ENCODE peak calls at places on chromosomes 4 and X, in six cellular contexts. E is upper lobe of left lung, M is upper lobe of right lung, V is GM12878, B is A673, K is breast epithelium. L is an unnamed sample.

GRCh38 chrX:128800138-128800537 is 723.2 kb downstream of the SMARCA1 start:
- DNase-seq in V (no peak), K (no peak), E (no peak), B (peak), M (no peak), L (no peak)

GRCh38 chrX:120604359-120604782 is 470 bp downstream of the MCTS1 start:
- DNase-seq in V (no peak), B (peak), M (no peak), E (peak), K (no peak), L (no peak)

GRCh38 chrX:64338296-64338695 is 57.0 kb downstream of the MTMR8 start:
- DNase-seq in E (no peak), M (no peak), B (no peak), K (no peak), V (no peak), L (no peak)

GRCh38 chrX:103211012-103211715 is 3.7 kb upstream of the BEX4 start:
- DNase-seq in K (peak), B (peak), V (no peak), M (no peak), E (peak), L (peak)

GRCh38 chr4:138051157-138051556 is 191.0 kb downstream of the SLC7A11 start:
- DNase-seq in M (no peak), V (no peak), K (no peak), E (no peak), B (no peak), L (no peak)

GRCh38 chr4:148311493-148311892 is 130.7 kb downstream of the NR3C2 start:
- DNase-seq in E (no peak), B (no peak), K (no peak), M (no peak), V (no peak), L (no peak)

GRCh38 chrX:123990169-123990568 is 28.7 kb downstream of the STAG2 start:
- DNase-seq in B (no peak), K (no peak), V (no peak), M (no peak), E (no peak), L (no peak)

GRCh38 chr4:1202526-1203378 is 30.4 kb upstream of the SPON2 start:
- DNase-seq in K (no peak), V (no peak), E (peak), B (no peak), M (peak), L (no peak)

GRCh38 chrX:116317409-116317808 is 119.0 kb upstream of the SLC6A14 start:
- DNase-seq in M (peak), E (peak), B (peak), K (no peak), V (no peak), L (no peak)

GRCh38 chr4:185775792-185776555 is 36.0 kb downstream of the SORBS2 start:
- DNase-seq in B (no peak), M (no peak), V (no peak), E (no peak), K (no peak), L (no peak)

GRCh38 chrX:132022115-132022862 is 813 bp upstream of the STK26 start:
- DNase-seq in V (no peak), B (peak), K (no peak), M (no peak), E (no peak), L (no peak)

GRCh38 chr4:5953003-5953951 is 60.4 kb upstream of the CRMP1 start:
- DNase-seq in E (peak), K (no peak), B (no peak), M (peak), V (no peak), L (no peak)

GRCh38 chrX:17680732-17681413 is 56.4 kb upstream of the SCML1 start:
- DNase-seq in K (no peak), V (no peak), B (no peak), E (no peak), M (no peak), L (no peak)

GRCh38 chr4:59553063-59553738 is 1646.9 kb upstream of the ADGRL3 start:
- DNase-seq in M (no peak), E (no peak), V (peak), K (no peak), B (no peak), L (no peak)

GRCh38 chr4:86924805-86925204 is 10.0 kb upstream of the AFF1 start:
- DNase-seq in V (no peak), K (no peak), B (peak), E (no peak), M (no peak), L (no peak)

GRCh38 chr4:13329340-13329850 is 154.7 kb downstream of the RAB28 start:
- DNase-seq in M (no peak), K (no peak), B (no peak), E (no peak), V (no peak), L (no peak)

GRCh38 chr4:124329134-124329533 is 383.4 kb downstream of the ANKRD50 start:
- DNase-seq in V (no peak), K (no peak), M (no peak), E (no peak), B (no peak), L (no peak)

GRCh38 chr4:101019941-101020401 is 327.4 kb downstream of the PPP3CA start:
- DNase-seq in V (peak), E (no peak), B (no peak), K (no peak), M (no peak), L (no peak)

GRCh38 chr4:105765690-105766407 is 57.3 kb downstream of the GSTCD start:
- DNase-seq in B (peak), M (no peak), V (no peak), E (no peak), K (no peak), L (no peak)

GRCh38 chrX:153875391-153876111 is 10.4 kb downstream of the L1CAM start:
- DNase-seq in V (no peak), E (peak), M (peak), B (peak), K (peak), L (no peak)

GRCh38 chr4:5751918-5752802 is 41.2 kb downstream of the EVC start:
- DNase-seq in K (no peak), B (peak), M (peak), E (no peak), V (no peak), L (no peak)

GRCh38 chrX:72347366-72347765 is 41.7 kb upstream of the CITED1 start:
- DNase-seq in M (no peak), K (no peak), B (no peak), V (no peak), E (no peak), L (no peak)

GRCh38 chr4:3766791-3767561 is 791 bp downstream of the ADRA2C start:
- DNase-seq in V (no peak), M (no peak), K (no peak), B (peak), E (no peak), L (peak)

GRCh38 chr4:139015948-139016451 is 419 bp downstream of the NOCT start:
- DNase-seq in B (peak), E (peak), K (no peak), V (no peak), M (peak), L (peak)

GRCh38 chrX:17500145-17500579 is 125.2 kb downstream of the NHS start:
- DNase-seq in V (no peak), B (no peak), K (no peak), M (no peak), E (no peak), L (no peak)

GRCh38 chr4:184359905-184360304 is 114.4 kb downstream of the IRF2 start:
- DNase-seq in M (no peak), E (no peak), B (peak), K (no peak), V (no peak), L (no peak)

GRCh38 chrX:31499120-31499519 is 427.3 kb upstream of the FTHL17 start:
- DNase-seq in B (no peak), E (no peak), V (no peak), K (no peak), M (no peak), L (no peak)

GRCh38 chr4:148207074-148207473 is 235.1 kb downstream of the NR3C2 start:
- DNase-seq in M (no peak), E (no peak), B (no peak), K (no peak), V (no peak), L (no peak)

GRCh38 chr4:54937501-54937900 is 187.9 kb downstream of the KDR start:
- DNase-seq in V (no peak), E (no peak), K (no peak), M (no peak), B (peak), L (no peak)

GRCh38 chr4:112931001-112931400 is 118.5 kb upstream of the ANK2 start:
- DNase-seq in M (no peak), E (no peak), V (no peak), K (no peak), B (no peak), L (no peak)

GRCh38 chr4:114384629-114385028 is 214.0 kb upstream of the UGT8 start:
- DNase-seq in B (peak), V (no peak), K (no peak), M (no peak), E (no peak), L (no peak)

GRCh38 chr4:6668391-6668790 is 25.3 kb upstream of the S100P start:
- DNase-seq in B (no peak), K (no peak), V (no peak), M (no peak), E (no peak), L (no peak)

GRCh38 chrX:64853424-64853823 is 122.8 kb downstream of the ZC4H2 start:
- DNase-seq in E (no peak), V (no peak), M (no peak), K (no peak), B (no peak), L (no peak)

GRCh38 chr4:170306208-170306607 is 216.5 kb upstream of the AADAT start:
- DNase-seq in V (no peak), K (no peak), M (no peak), B (no peak), E (no peak), L (no peak)

GRCh38 chr4:119314356-119314755 is 7.6 kb downstream of the FABP2 start:
- DNase-seq in M (no peak), K (no peak), E (no peak), V (no peak), B (peak), L (peak)

GRCh38 chrX:140524556-140524955 is 19.7 kb upstream of the SOX3 start:
- DNase-seq in M (no peak), V (no peak), K (no peak), E (no peak), B (no peak), L (no peak)

GRCh38 chrX:43315622-43316021 is 340.5 kb upstream of the MAOA start:
- DNase-seq in M (no peak), K (no peak), E (no peak), V (no peak), B (no peak), L (no peak)
- TF ChIP-seq CTCF in M (no peak), K (no peak), E (no peak), V (no peak), B (no peak), L (no peak)

GRCh38 chrX:7925867-7926472 is 1.2 kb downstream of the PNPLA4 start:
- DNase-seq in B (peak), K (peak), V (peak), M (peak), E (peak), L (peak)

GRCh38 chrX:7926914-7927258 is 327 bp downstream of the PNPLA4 start:
- DNase-seq in E (no peak), B (no peak), V (no peak), M (no peak), K (peak), L (no peak)

GRCh38 chrX:7926501-7926900 is 712 bp downstream of the PNPLA4 start:
- DNase-seq in B (no peak), K (no peak), M (no peak), E (no peak), V (no peak), L (no peak)

GRCh38 chrX:7927259-7928167 is at the start of gene PNPLA4:
- DNase-seq in M (peak), V (peak), K (peak), E (peak), B (peak), L (no peak)

DNA sequence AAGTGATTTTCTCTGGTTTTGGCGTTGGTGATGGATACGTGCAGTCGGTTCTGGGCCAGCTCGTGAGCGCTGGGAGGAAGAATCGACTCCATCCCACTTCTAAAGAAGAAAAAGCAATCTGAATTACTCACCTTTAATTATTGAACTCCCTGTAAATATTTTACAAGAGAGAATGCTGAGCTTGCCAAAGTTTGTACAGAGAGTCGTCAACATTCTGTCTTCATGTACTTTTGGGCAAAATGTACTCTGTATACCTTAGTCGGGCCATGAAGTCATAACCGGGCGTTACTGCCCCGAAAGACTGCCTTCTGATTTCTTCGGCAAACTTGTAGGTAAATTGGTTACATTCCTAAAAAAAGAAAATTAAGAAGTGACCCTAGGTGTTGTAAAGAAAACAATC is 5.5 kb downstream of the PNPLA4 start:
- DNase-seq in E (no peak), M (no peak), V (no peak), B (no peak), K (no peak), L (no peak)
- H3K27ac ChIP-seq in E (no peak), M (no peak), V (no peak), B (no peak), K (no peak), L (no peak)

GRCh38 chr4:8882239-8882638 is 10.6 kb upstream of the HMX1 start:
- DNase-seq in B (no peak), E (no peak), V (no peak), K (no peak), M (no peak), L (no peak)

GRCh38 chr4:8891255-8891645 is 19.6 kb upstream of the HMX1 start:
- DNase-seq in M (no peak), K (no peak), B (no peak), V (no peak), E (no peak), L (no peak)

GRCh38 chr4:8888856-8889255 is 17.2 kb upstream of the HMX1 start:
- DNase-seq in K (no peak), E (no peak), V (no peak), M (no peak), B (no peak), L (no peak)

GRCh38 chr4:8891646-8892555 is 20.3 kb upstream of the HMX1 start:
- DNase-seq in M (no peak), B (no peak), K (no peak), V (peak), E (no peak), L (no peak)

GRCh38 chr4:8886625-8887406 is 15.2 kb upstream of the HMX1 start:
- DNase-seq in V (no peak), K (no peak), E (no peak), M (no peak), B (no peak), L (no peak)
- TF ChIP-seq CTCF in V (no peak), K (no peak), E (no peak), M (peak), B (peak), L (no peak)

GRCh38 chr4:15078682-15079642 is 76.7 kb downstream of the CPEB2 start:
- DNase-seq in K (no peak), V (no peak), B (no peak), M (no peak), E (no peak), L (no peak)
- H3K27ac ChIP-seq in K (no peak), V (no peak), B (no peak), M (no peak), E (no peak), L (peak)